ENCODE peak calls at places on chromosomes 16 and 17, in five cellular contexts. One of them, this sample, is unnamed.

GRCh38 chr17:68204736-68205135 is 43.1 kb upstream of the AMZ2 start:
- DNase-seq in kidney: no peak
- DNase-seq in activated T-helper 1 cell treated with Interleukin-2 at 50 U/mL for 16 hours: no peak
- DNase-seq in activated naive CD8-positive, alpha-beta T cell treated with anti-CD3 and anti-CD28 coated beads for 36 hours: no peak
- DNase-seq in H7: peak
- DNase-seq in this sample: no peak

GRCh38 chr17:9370464-9370863 is 205.2 kb downstream of the STX8 start:
- DNase-seq in activated naive CD8-positive, alpha-beta T cell treated with anti-CD3 and anti-CD28 coated beads for 36 hours: no peak
- DNase-seq in H7: no peak
- DNase-seq in kidney: no peak
- DNase-seq in activated T-helper 1 cell treated with Interleukin-2 at 50 U/mL for 16 hours: no peak
- DNase-seq in this sample: no peak

GRCh38 chr17:71975998-71976649 is 144.7 kb upstream of the SOX9 start:
- DNase-seq in kidney: peak
- DNase-seq in H7: peak
- DNase-seq in activated T-helper 1 cell treated with Interleukin-2 at 50 U/mL for 16 hours: no peak
- DNase-seq in activated naive CD8-positive, alpha-beta T cell treated with anti-CD3 and anti-CD28 coated beads for 36 hours: no peak
- DNase-seq in this sample: peak

GRCh38 chr17:49148171-49148570 is 15.6 kb downstream of the B4GALNT2 start:
- DNase-seq in H7: no peak
- DNase-seq in activated T-helper 1 cell treated with Interleukin-2 at 50 U/mL for 16 hours: no peak
- DNase-seq in kidney: no peak
- DNase-seq in activated naive CD8-positive, alpha-beta T cell treated with anti-CD3 and anti-CD28 coated beads for 36 hours: no peak
- DNase-seq in this sample: no peak

GRCh38 chr17:35188111-35188510 is 6.1 kb downstream of the SLC35G3 start:
- DNase-seq in activated T-helper 1 cell treated with Interleukin-2 at 50 U/mL for 16 hours: no peak
- DNase-seq in H7: no peak
- DNase-seq in activated naive CD8-positive, alpha-beta T cell treated with anti-CD3 and anti-CD28 coated beads for 36 hours: no peak
- DNase-seq in kidney: no peak
- DNase-seq in this sample: no peak

GRCh38 chr16:61246592-61246991 is 789.6 kb downstream of the CDH8 start:
- DNase-seq in kidney: no peak
- DNase-seq in activated naive CD8-positive, alpha-beta T cell treated with anti-CD3 and anti-CD28 coated beads for 36 hours: no peak
- DNase-seq in H7: no peak
- DNase-seq in activated T-helper 1 cell treated with Interleukin-2 at 50 U/mL for 16 hours: no peak
- DNase-seq in this sample: no peak

GRCh38 chr16:30567160-30567990 is 4.1 kb downstream of the ZNF688 start:
- DNase-seq in activated naive CD8-positive, alpha-beta T cell treated with anti-CD3 and anti-CD28 coated beads for 36 hours: peak
- DNase-seq in kidney: no peak
- DNase-seq in H7: no peak
- DNase-seq in activated T-helper 1 cell treated with Interleukin-2 at 50 U/mL for 16 hours: no peak
- DNase-seq in this sample: no peak

GRCh38 chr16:16158741-16159374 is 64.4 kb downstream of the ABCC6 start:
- DNase-seq in activated T-helper 1 cell treated with Interleukin-2 at 50 U/mL for 16 hours: no peak
- DNase-seq in H7: no peak
- DNase-seq in activated naive CD8-positive, alpha-beta T cell treated with anti-CD3 and anti-CD28 coated beads for 36 hours: no peak
- DNase-seq in kidney: no peak
- DNase-seq in this sample: no peak

GRCh38 chr16:50600582-50601283 is 52.5 kb downstream of the NKD1 start:
- DNase-seq in kidney: peak
- DNase-seq in activated T-helper 1 cell treated with Interleukin-2 at 50 U/mL for 16 hours: no peak
- DNase-seq in activated naive CD8-positive, alpha-beta T cell treated with anti-CD3 and anti-CD28 coated beads for 36 hours: no peak
- DNase-seq in H7: no peak
- DNase-seq in this sample: peak

GRCh38 chr17:68514809-68515208 is 2.6 kb downstream of the PRKAR1A start:
- DNase-seq in kidney: no peak
- DNase-seq in H7: no peak
- DNase-seq in activated T-helper 1 cell treated with Interleukin-2 at 50 U/mL for 16 hours: no peak
- DNase-seq in activated naive CD8-positive, alpha-beta T cell treated with anti-CD3 and anti-CD28 coated beads for 36 hours: no peak
- DNase-seq in this sample: no peak

GRCh38 chr16:12126091-12126806 is 149.7 kb downstream of the SNX29 start:
- DNase-seq in H7: no peak
- DNase-seq in kidney: peak
- DNase-seq in activated T-helper 1 cell treated with Interleukin-2 at 50 U/mL for 16 hours: no peak
- DNase-seq in activated naive CD8-positive, alpha-beta T cell treated with anti-CD3 and anti-CD28 coated beads for 36 hours: no peak
- DNase-seq in this sample: no peak

GRCh38 chr17:79810138-79811027 is 13.5 kb upstream of the CBX8 start:
- DNase-seq in kidney: peak
- DNase-seq in H7: peak
- DNase-seq in activated T-helper 1 cell treated with Interleukin-2 at 50 U/mL for 16 hours: peak
- DNase-seq in activated naive CD8-positive, alpha-beta T cell treated with anti-CD3 and anti-CD28 coated beads for 36 hours: peak
- DNase-seq in this sample: peak

GRCh38 chr17:30427611-30428010 is 48.9 kb downstream of the CPD start:
- DNase-seq in activated naive CD8-positive, alpha-beta T cell treated with anti-CD3 and anti-CD28 coated beads for 36 hours: no peak
- DNase-seq in H7: no peak
- DNase-seq in kidney: no peak
- DNase-seq in activated T-helper 1 cell treated with Interleukin-2 at 50 U/mL for 16 hours: no peak
- DNase-seq in this sample: no peak

GRCh38 chr17:19955099-19955498 is 22.5 kb downstream of the AKAP10 start:
- DNase-seq in activated naive CD8-positive, alpha-beta T cell treated with anti-CD3 and anti-CD28 coated beads for 36 hours: no peak
- DNase-seq in H7: no peak
- DNase-seq in activated T-helper 1 cell treated with Interleukin-2 at 50 U/mL for 16 hours: no peak
- DNase-seq in kidney: no peak
- DNase-seq in this sample: no peak

GRCh38 chr17:17497065-17497844 is 1.1 kb upstream of the RASD1 start:
- DNase-seq in H7: peak
- DNase-seq in activated naive CD8-positive, alpha-beta T cell treated with anti-CD3 and anti-CD28 coated beads for 36 hours: no peak
- DNase-seq in kidney: peak
- DNase-seq in activated T-helper 1 cell treated with Interleukin-2 at 50 U/mL for 16 hours: no peak
- DNase-seq in this sample: no peak

GRCh38 chr16:3655030-3655790 is 719 bp downstream of the DNASE1 start:
- DNase-seq in H7: peak
- DNase-seq in activated T-helper 1 cell treated with Interleukin-2 at 50 U/mL for 16 hours: no peak
- DNase-seq in kidney: peak
- DNase-seq in activated naive CD8-positive, alpha-beta T cell treated with anti-CD3 and anti-CD28 coated beads for 36 hours: no peak
- DNase-seq in this sample: no peak

GRCh38 chr17:45935197-45935709 is 40.9 kb downstream of the MAPT start:
- DNase-seq in kidney: no peak
- DNase-seq in activated naive CD8-positive, alpha-beta T cell treated with anti-CD3 and anti-CD28 coated beads for 36 hours: no peak
- DNase-seq in H7: no peak
- DNase-seq in activated T-helper 1 cell treated with Interleukin-2 at 50 U/mL for 16 hours: no peak
- DNase-seq in this sample: no peak

GRCh38 chr16:79915264-79916160 is 315.0 kb upstream of the MAF start:
- DNase-seq in activated T-helper 1 cell treated with Interleukin-2 at 50 U/mL for 16 hours: no peak
- DNase-seq in kidney: no peak
- DNase-seq in activated naive CD8-positive, alpha-beta T cell treated with anti-CD3 and anti-CD28 coated beads for 36 hours: no peak
- DNase-seq in H7: no peak
- DNase-seq in this sample: no peak

GRCh38 chr16:56349086-56349415 is 76.3 kb downstream of the AMFR start:
- DNase-seq in H7: no peak
- DNase-seq in activated naive CD8-positive, alpha-beta T cell treated with anti-CD3 and anti-CD28 coated beads for 36 hours: no peak
- DNase-seq in activated T-helper 1 cell treated with Interleukin-2 at 50 U/mL for 16 hours: no peak
- DNase-seq in kidney: peak
- DNase-seq in this sample: no peak

GRCh38 chr17:8057691-8058114 is 18.8 kb downstream of the ALOX15B start:
- DNase-seq in kidney: peak
- DNase-seq in H7: peak
- DNase-seq in activated T-helper 1 cell treated with Interleukin-2 at 50 U/mL for 16 hours: no peak
- DNase-seq in activated naive CD8-positive, alpha-beta T cell treated with anti-CD3 and anti-CD28 coated beads for 36 hours: peak
- DNase-seq in this sample: peak

This sample was measured in neural progenitor cell.